ENCODE peak calls at places on chromosomes 5 and 9, in nine cellular contexts. I is tibial nerve, X is heart left ventricle, B is IMR-90, U is gastrocnemius medialis, R is uterus, Q is ovary, A is HCT116, L is A549. J is an unnamed sample.

GRCh38 chr5:157479612-157480510 is 19.8 kb downstream of the NIPAL4 start:
- DNase-seq in B (no peak), R (no peak), A (no peak), U (no peak), L (no peak), X (no peak), Q (no peak), I (no peak), J (no peak)

GRCh38 chr9:121718063-121718462 is 66.6 kb downstream of the DAB2IP start:
- DNase-seq in R (peak), L (no peak), I (no peak), A (no peak), X (no peak), Q (peak), U (no peak), B (peak), J (no peak)

GRCh38 chr5:126718246-126718868 is 58.6 kb upstream of the LMNB1 start:
- DNase-seq in A (no peak), X (no peak), R (no peak), Q (no peak), B (no peak), I (no peak), U (no peak), L (no peak), J (no peak)

GRCh38 chr9:71858812-71859211 is 52.2 kb downstream of the ABHD17B start:
- DNase-seq in L (no peak), Q (no peak), X (no peak), B (peak), U (no peak), I (no peak), A (no peak), R (no peak), J (no peak)

GRCh38 chr5:16866795-16867584 is 69.1 kb downstream of the MYO10 start:
- DNase-seq in A (no peak), B (peak), Q (no peak), I (no peak), R (no peak), L (no peak), X (no peak), U (no peak), J (peak)

GRCh38 chr5:9698125-9698848 is 68.1 kb upstream of the TAS2R1 start:
- DNase-seq in R (no peak), B (peak), A (no peak), X (no peak), L (no peak), I (no peak), U (no peak), Q (no peak), J (no peak)

GRCh38 chr9:96844040-96844439 is 10.3 kb downstream of the ZNF782 start:
- DNase-seq in A (no peak), U (no peak), Q (no peak), X (no peak), R (no peak), L (no peak), B (no peak), I (no peak), J (no peak)

GRCh38 chr5:173643964-173644363 is 27.5 kb upstream of the BOD1 start:
- DNase-seq in R (no peak), I (no peak), Q (no peak), L (no peak), A (no peak), U (no peak), X (no peak), B (peak), J (no peak)

GRCh38 chr9:134698587-134699342 is 57.2 kb downstream of the COL5A1 start:
- DNase-seq in X (peak), Q (peak), A (peak), R (peak), B (peak), U (peak), L (peak), I (peak), J (no peak)

GRCh38 chr5:59038169-59039002 is 455.5 kb downstream of the RAB3C start:
- DNase-seq in U (peak), A (no peak), I (no peak), X (peak), Q (no peak), B (peak), L (peak), R (no peak), J (no peak)

GRCh38 chr9:124259273-124260078 is 1.7 kb downstream of the NEK6 start:
- DNase-seq in A (peak), Q (peak), L (peak), I (peak), U (peak), B (peak), X (no peak), R (peak), J (peak)

GRCh38 chr5:158639876-158640570 is 459.7 kb downstream of the EBF1 start:
- DNase-seq in Q (no peak), U (no peak), A (no peak), I (no peak), R (no peak), B (peak), L (no peak), X (no peak), J (no peak)

GRCh38 chr9:97840521-97840920 is 12.5 kb upstream of the FOXE1 start:
- DNase-seq in Q (no peak), U (no peak), L (no peak), A (no peak), X (no peak), R (no peak), B (peak), I (no peak), J (no peak)

GRCh38 chr5:133285583-133286021 is 233.8 kb downstream of the HSPA4 start:
- DNase-seq in I (no peak), X (peak), A (no peak), Q (no peak), R (no peak), U (peak), B (peak), L (peak), J (peak)

DNA sequence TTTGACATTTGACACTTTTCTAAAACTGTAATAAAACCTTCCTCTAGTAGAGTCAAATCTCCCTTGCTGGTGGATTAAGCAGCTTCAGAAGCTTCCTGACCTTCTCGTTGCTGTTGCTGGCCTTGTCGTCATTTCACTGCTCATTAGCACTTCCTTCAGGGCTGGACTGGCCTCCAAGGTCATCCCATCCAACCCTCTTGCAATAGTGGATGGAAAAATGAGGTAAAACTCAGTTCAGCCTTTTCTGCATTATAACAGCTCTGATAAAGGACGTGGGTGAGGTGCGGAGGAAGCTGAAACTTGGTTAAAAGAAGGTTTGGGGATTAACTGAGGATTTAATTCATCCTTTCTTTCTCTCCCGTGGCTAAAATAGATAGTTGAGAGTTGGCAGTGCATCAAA is 1.0 kb upstream of the ADAMTSL1 start:
- DNase-seq in I (no peak), U (no peak), B (no peak), L (no peak), Q (peak), A (no peak), R (no peak), X (no peak), J (no peak)
- H3K4me3 ChIP-seq in I (no peak), U (no peak), B (no peak), L (no peak), Q (no peak), A (no peak), R (no peak), X (no peak), J (no peak)

GRCh38 chr5:72209515-72210115 is 102.3 kb downstream of the MAP1B start:
- DNase-seq in X (no peak), U (no peak), L (no peak), I (no peak), Q (no peak), A (no peak), B (no peak), R (no peak), J (no peak)
- TF ChIP-seq CTCF in X (no peak), U (no peak), L (no peak), I (no peak), Q (no peak), A (no peak), B (no peak), R (no peak), J (no peak)

DNA sequence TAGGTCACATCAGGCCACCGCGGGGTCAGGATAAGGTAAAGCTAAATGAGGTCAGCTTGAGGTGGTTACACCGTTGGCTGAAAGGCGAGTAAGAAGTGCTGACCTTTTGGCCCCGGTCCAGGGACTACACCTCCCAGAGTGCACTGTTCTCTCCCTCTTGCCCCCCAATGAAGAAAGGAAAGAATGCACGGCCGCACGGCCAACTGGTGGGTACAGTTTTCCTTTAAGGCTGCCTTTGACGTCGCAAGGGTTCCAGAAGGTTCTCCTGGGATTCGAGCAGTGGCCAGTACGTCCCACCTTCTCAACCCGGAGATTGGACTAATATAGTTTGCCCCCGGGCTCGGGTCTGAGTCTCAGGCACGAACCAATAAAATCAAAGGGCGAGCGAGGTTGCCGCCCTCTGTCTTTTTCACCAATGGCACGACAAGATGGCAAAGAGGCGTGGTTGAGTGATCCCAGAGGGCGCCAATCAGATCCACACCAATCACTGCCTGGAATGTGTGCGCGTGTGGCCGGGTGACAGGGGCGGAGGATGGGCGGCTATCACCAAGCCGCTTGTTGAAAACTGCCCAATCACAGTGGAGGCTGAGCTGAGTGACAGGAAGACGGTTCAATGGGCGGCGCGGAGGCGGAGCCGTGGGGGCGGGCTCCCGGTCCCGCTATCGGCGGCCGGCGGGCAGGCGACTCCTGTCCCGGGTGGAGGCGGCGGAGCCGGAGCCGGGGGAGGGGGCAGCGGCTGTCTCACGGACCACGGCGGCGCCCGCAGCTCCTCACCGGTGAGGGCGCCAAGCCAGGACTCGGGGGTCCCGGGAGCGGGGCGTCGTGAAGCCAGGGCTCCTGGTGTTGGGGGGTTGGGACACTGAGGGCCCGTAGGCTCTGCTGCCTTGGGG is at the start of gene DNAJB5:
- DNase-seq in R (peak), A (peak), X (peak), U (peak), Q (peak), B (peak), L (peak), I (peak), J (peak)
- TF ChIP-seq POLR2A in R (peak), A (peak), X (peak), U (no peak), Q (peak), B (peak), L (peak), I (peak), J (no peak)

GRCh38 chr9:4114569-4115505 is 185.0 kb downstream of the GLIS3 start:
- DNase-seq in I (no peak), L (peak), U (no peak), X (no peak), B (peak), Q (no peak), A (no peak), R (no peak), J (no peak)

GRCh38 chr9:4113711-4114110 is 186.2 kb downstream of the GLIS3 start:
- DNase-seq in I (no peak), A (no peak), U (no peak), L (no peak), X (no peak), R (no peak), B (no peak), Q (no peak), J (no peak)

GRCh38 chr9:4110562-4110961 is 189.3 kb downstream of the GLIS3 start:
- DNase-seq in I (no peak), B (no peak), X (no peak), L (no peak), Q (no peak), R (no peak), U (no peak), A (no peak), J (no peak)

GRCh38 chr9:4108708-4109444 is 191.0 kb downstream of the GLIS3 start:
- DNase-seq in R (no peak), U (no peak), B (no peak), X (no peak), A (no peak), L (no peak), I (no peak), Q (no peak), J (no peak)

DNA sequence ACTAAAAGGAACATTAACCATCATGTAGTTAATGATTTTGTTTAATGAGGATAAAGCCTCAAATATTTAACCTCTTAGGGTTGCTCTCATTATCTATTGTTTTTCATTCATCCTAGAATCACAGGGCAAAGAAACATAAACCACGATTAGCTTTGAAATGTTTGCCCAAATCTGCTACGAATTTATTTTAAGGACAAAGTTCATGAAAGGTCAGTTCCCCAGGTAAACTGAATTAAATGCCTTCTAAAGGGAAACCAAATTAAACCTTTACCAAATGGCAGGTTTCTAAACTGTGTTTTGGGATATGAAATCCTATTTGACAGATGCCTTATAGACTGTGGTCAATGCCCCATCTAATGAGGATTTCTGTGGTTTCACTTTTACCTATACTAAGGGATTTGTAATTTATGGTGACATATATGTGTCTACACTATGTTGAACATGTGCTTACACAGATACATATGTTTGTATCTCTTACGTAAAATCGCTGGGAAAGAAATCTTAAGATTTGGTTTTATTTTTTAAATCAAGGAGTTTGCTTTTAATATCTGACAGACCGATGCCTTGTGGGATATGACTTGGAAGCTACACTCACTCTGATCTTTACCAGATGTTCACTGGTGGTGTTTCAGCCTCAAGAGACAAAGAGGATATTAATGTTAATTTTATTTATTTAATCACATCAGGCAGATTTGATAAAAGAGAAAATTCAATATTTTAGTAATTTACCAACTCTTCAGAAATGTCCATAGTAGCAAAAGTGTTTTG is 188.5 kb downstream of the GLIS3 start:
- DNase-seq in X (no peak), I (no peak), U (no peak), B (peak), A (no peak), R (no peak), L (no peak), Q (no peak), J (no peak)
- H3K4me3 ChIP-seq in X (no peak), I (no peak), U (no peak), B (peak), A (no peak), R (peak), L (no peak), Q (no peak), J (no peak)

DNA sequence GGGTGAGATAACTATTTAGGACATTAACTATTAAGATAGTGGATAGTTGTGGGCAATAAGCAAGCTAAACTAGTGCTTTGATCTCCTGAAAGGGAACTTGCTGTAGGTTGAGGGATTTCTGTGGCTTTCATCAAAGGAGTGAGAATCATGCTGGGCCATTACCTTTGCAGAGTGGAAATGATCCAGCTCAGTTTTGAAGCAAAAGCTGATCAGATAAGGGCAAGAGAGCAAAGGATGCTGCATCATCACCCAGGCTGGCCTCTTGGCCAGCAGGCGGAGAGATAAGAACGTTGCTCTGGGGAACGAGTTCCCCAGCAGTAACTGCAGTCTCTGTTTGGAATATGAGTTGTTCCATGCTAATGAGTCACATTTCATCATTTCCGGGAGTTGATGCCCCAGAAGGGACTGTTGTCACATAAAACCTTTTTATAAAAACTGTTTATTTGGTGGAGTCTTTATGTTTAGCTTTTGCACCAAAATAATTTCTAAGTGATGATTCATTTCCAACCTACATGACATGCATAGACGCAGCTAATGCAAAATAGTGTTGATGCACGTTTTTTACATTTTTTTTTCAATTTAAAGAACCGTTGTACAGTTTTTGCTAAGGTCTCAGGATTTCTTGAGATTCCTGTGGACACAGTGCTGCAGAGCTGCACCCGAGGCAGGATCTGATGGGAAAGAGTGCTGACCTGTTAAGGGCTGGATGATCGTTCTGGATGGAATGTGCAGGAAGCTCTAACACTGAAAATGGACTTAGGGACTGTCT is 99.3 kb downstream of the ACTBL2 start:
- DNase-seq in U (no peak), A (peak), I (no peak), R (no peak), L (peak), Q (no peak), B (peak), X (no peak), J (no peak)
- TF ChIP-seq CTCF in U (no peak), A (no peak), I (no peak), R (no peak), L (peak), Q (no peak), B (peak), X (no peak), J (no peak)

DNA sequence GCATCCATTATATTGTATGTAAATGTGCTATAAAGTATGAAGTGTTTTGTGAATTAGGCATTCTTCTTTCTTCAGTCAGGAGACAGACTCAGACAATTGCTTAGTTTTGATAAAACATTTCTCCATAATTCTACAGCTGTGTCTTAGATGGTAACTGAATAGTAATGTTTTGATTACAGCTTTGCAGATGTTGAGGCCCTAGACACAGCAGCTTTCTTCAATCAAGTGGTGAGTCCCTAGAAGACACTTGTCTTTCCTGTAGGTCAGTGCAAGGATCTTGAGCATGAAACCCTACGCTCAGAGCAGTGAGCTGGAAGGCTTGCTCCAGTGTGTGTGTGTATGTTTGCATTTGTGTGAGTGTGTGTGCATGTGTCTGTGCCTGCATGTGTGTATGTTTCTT is 46.8 kb upstream of the CD180 start:
- DNase-seq in X (no peak), Q (no peak), A (no peak), L (no peak), U (no peak), R (no peak), I (no peak), B (peak), J (no peak)
- TF ChIP-seq POLR2A in X (no peak), Q (no peak), A (no peak), L (no peak), U (no peak), R (no peak), I (no peak), B (no peak), J (no peak)

GRCh38 chr9:110125763-110126351 is 82.1 kb downstream of the C9orf152 start:
- DNase-seq in A (no peak), R (no peak), L (no peak), X (no peak), I (no peak), Q (no peak), U (no peak), B (peak), J (no peak)

GRCh38 chr9:110125207-110125751 is 82.7 kb downstream of the C9orf152 start:
- DNase-seq in R (peak), Q (peak), A (no peak), X (peak), I (peak), B (peak), L (peak), U (peak), J (peak)

GRCh38 chr9:110128664-110129329 is 79.2 kb downstream of the C9orf152 start:
- DNase-seq in X (no peak), U (no peak), Q (no peak), I (no peak), A (no peak), B (no peak), R (no peak), L (no peak), J (no peak)

GRCh38 chr9:110126986-110127864 is 80.7 kb downstream of the C9orf152 start:
- DNase-seq in R (peak), X (peak), L (no peak), B (peak), I (peak), A (no peak), Q (peak), U (peak), J (no peak)

GRCh38 chr9:110126457-110126856 is 81.5 kb downstream of the C9orf152 start:
- DNase-seq in X (no peak), Q (no peak), R (no peak), A (no peak), L (no peak), I (no peak), B (no peak), U (no peak), J (no peak)
- H3K4me3 ChIP-seq in X (peak), Q (peak), R (peak), A (no peak), L (no peak), I (peak), B (peak), U (no peak), J (no peak)